ENCODE peak calls at places on chromosomes 3 and 15, in five cellular contexts. H is LNCaP clone FGC, T is GM23338, V is Panc1, W is astrocyte. F is an unnamed sample.

GRCh38 chr3:172371544-172371943 is 76.7 kb downstream of the GHSR start:
- DNase-seq in H (no peak), T (no peak), V (no peak), W (no peak), F (no peak)

GRCh38 chr3:112817271-112817670 is 29.4 kb downstream of the CD200R1L start:
- DNase-seq in H (no peak), T (no peak), V (no peak), W (peak; percentile 24), F (no peak)

GRCh38 chr3:64223809-64224570 is 1.3 kb downstream of the PRICKLE2 start:
- DNase-seq in H (no peak), T (no peak), V (no peak), W (peak; percentile 26), F (no peak)

GRCh38 chr3:189325454-189325853 is 153.7 kb downstream of the TPRG1 start:
- DNase-seq in H (no peak), T (no peak), V (no peak), W (no peak), F (no peak)

GRCh38 chr3:64648927-64649906 is 38.6 kb downstream of the ADAMTS9 start:
- DNase-seq in H (no peak), T (no peak), V (no peak), W (no peak), F (no peak)

GRCh38 chr3:10772230-10773161 is 43.5 kb upstream of the SLC6A11 start:
- DNase-seq in H (peak; percentile 4), T (peak; percentile 85), V (no peak), W (no peak), F (peak; percentile 66)

GRCh38 chr3:107870989-107871638 is 219.7 kb downstream of the CD47 start:
- DNase-seq in H (no peak), T (no peak), V (no peak), W (no peak), F (peak; percentile 84)

GRCh38 chr3:124859025-124859424 is 28.1 kb downstream of the ITGB5 start:
- DNase-seq in H (no peak), T (no peak), V (peak; percentile 60), W (peak; percentile 91), F (peak; percentile 39)

GRCh38 chr3:101695779-101696372 is 9.4 kb upstream of the RPL24 start:
- DNase-seq in H (no peak), T (peak; percentile 91), V (no peak), W (peak; percentile 25), F (peak; percentile 55)

GRCh38 chr3:180871901-180872300 is 40.6 kb upstream of the FXR1 start:
- DNase-seq in H (no peak), T (no peak), V (no peak), W (peak; percentile 71), F (peak; percentile 10)

GRCh38 chr3:49403891-49404290 is 7.9 kb downstream of the RHOA start:
- DNase-seq in H (no peak), T (no peak), V (no peak), W (no peak), F (no peak)

GRCh38 chr15:92811514-92811913 is 88.6 kb upstream of the CHD2 start:
- DNase-seq in H (peak; percentile 85), T (no peak), V (no peak), W (no peak), F (peak; percentile 84)

GRCh38 chr15:94432279-94432678 is 200.9 kb downstream of the MCTP2 start:
- DNase-seq in H (no peak), T (no peak), V (no peak), W (no peak), F (no peak)

GRCh38 chr15:44545934-44546802 is 9.2 kb downstream of the EIF3J start:
- DNase-seq in H (no peak), T (peak; percentile 52), V (no peak), W (peak; percentile 26), F (peak; percentile 57)
- TF ChIP-seq CTCF in H (peak; percentile 37), T (peak; percentile 65), V (peak; percentile 59), W (peak; percentile 41), F (peak; percentile 38)

DNA sequence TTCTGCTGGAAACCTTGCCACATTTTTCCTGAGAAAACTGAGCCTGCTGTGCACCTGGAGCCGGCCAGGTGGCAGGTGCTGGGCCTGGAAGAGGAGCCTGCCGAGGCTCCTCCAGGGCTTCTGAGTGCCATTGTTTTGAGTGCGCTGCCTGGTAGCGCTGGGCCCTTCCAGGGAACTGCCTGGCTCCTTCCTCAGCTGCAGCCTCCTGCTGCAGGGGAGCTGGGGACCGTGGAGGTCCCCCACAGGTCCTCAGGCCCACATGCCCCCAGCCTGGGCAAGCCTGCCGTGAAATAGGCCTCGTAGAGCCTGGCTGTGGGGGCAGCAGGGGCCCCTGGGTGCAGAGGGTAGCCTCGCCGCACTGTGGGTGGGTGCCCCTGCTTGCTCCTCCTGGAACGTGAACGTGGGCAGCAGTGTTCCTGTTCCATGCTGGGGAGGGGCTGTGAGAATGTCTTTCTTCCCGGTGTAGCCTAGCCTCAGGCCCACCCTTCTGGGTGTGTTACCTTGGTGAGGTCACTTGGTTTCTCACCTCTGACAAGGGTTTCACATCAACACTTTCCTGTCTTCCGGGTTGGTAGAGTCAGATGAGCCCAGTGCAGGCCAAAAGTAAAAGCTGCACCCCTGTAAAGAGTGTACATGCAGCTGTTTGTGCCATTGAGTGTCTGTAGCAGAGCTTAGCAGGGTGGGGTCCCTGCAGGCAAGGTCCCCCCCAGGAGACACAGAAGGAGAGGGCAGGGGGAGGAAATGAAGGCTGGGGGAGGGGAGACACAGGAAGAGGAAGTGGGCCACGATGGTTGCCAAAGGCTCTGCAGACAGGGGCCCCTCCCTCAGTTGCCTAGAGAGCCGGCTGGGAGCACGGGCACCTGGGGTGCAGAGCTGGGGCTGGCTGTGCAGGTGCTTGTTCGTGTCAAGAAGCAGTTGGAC is 34.5 kb downstream of the KLF13 start:
- DNase-seq in H (no peak), T (peak; percentile 48), V (no peak), W (no peak), F (peak; percentile 33)
- H3K4me3 ChIP-seq in H (no peak overlapping the region), T (no peak overlapping the region), V (no peak overlapping the region), W (no peak overlapping the region), F (no peak overlapping the region)

GRCh38 chr3:32004111-32004790 is 22.7 kb downstream of the ZNF860 start:
- DNase-seq in H (no peak), T (peak; percentile 18), V (no peak), W (no peak), F (peak; percentile 51)
- TF ChIP-seq CTCF in H (peak; percentile 12), T (peak; percentile 15), V (no peak), W (no peak), F (peak; percentile 48)

DNA sequence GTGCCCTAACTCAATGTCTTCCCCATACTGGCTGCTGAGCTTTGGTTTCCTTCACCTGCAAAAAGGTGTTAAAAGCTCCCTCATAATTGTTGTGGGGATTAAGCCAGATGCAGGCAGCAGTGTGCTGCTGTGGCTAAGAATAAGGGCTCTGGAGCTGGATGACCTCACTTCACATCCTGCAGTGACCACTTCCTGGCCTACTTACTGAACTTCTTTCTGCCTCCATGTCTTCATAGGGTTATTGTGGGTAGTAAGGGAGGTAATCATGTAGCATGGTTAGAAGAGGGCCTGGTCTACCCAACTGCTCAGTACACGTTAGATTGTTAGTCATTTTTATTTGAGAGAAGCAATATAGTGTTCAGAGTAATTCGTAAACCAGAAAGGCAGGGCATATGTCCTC is 18.4 kb downstream of the GYG1 start:
- DNase-seq in H (no peak), T (no peak), V (no peak), W (no peak), F (no peak)
- H3K4me3 ChIP-seq in H (no peak overlapping the region), T (no peak overlapping the region), V (no peak overlapping the region), W (no peak overlapping the region), F (no peak overlapping the region)

GRCh38 chr3:128784228-128784627 is 58.2 kb downstream of the RAB7A start:
- DNase-seq in H (no peak), T (peak; percentile 86), V (no peak), W (no peak), F (peak; percentile 36)
- TF ChIP-seq CTCF in H (peak; percentile 3), T (peak; percentile 82), V (peak; percentile 77), W (peak; percentile 40), F (peak; percentile 46)

GRCh38 chr15:100686021-100686724 is 83.8 kb downstream of the ASB7 start:
- DNase-seq in H (no peak), T (no peak), V (no peak), W (no peak), F (no peak)

GRCh38 chr15:100688549-100689120 is 86.2 kb downstream of the ASB7 start:
- DNase-seq in H (no peak), T (no peak), V (no peak), W (no peak), F (no peak)

GRCh38 chr15:100684591-100684990 is 82.2 kb downstream of the ASB7 start:
- DNase-seq in H (no peak), T (no peak), V (no peak), W (no peak), F (no peak)

GRCh38 chr15:100687532-100688215 is 85.3 kb downstream of the ASB7 start:
- DNase-seq in H (no peak), T (no peak), V (no peak), W (peak; percentile 90), F (peak; percentile 89)

GRCh38 chr15:100686725-100687488 is 84.5 kb downstream of the ASB7 start:
- DNase-seq in H (no peak), T (no peak), V (no peak), W (peak; percentile 90), F (peak; percentile 34)
- H3K4me3 ChIP-seq in H (no peak overlapping the region), T (no peak overlapping the region), V (no peak overlapping the region), W (peak overlapping the region; percentile 41), F (no peak overlapping the region)

F was measured in epithelial cell of esophagus.